ENCODE peak calls at places on chromosomes 12 and 14, in four cellular contexts. Q is breast epithelium, X is stomach, G is A549. C is an unnamed sample. For H3K4me1, the result is how much of the 10 kb centered on the place peaks cover.

GRCh38 chr12:101097829-101098580 is 112.0 kb downstream of the SLC5A8 start:
- DNase-seq in Q (no peak), X (no peak), G (no peak), C (no peak)

GRCh38 chr12:25249951-25250738 is 584 bp downstream of the KRAS start:
- DNase-seq in Q (peak), X (peak), G (peak), C (peak)

GRCh38 chr14:96735509-96735908 is 61.7 kb upstream of the VRK1 start:
- DNase-seq in Q (no peak), X (no peak), G (no peak), C (no peak)

GRCh38 chr12:14308516-14308915 is 57.0 kb upstream of the ATF7IP start:
- DNase-seq in Q (no peak), X (no peak), G (no peak), C (no peak)

GRCh38 chr12:117875652-117876491 is 92.9 kb downstream of the KSR2 start:
- DNase-seq in Q (no peak), X (no peak), G (no peak), C (no peak)

GRCh38 chr14:24113801-24114535 is 609 bp upstream of the DCAF11 start:
- DNase-seq in Q (peak), X (peak), G (peak), C (peak)

GRCh38 chr12:110917467-110917866 is 2.9 kb downstream of the MYL2 start:
- DNase-seq in Q (no peak), X (no peak), G (peak), C (no peak)

GRCh38 chr12:131088701-131089525 is 135.2 kb downstream of the ADGRD1 start:
- DNase-seq in Q (no peak), X (peak), G (no peak), C (no peak)

GRCh38 chr12:54579696-54580333 is 8.6 kb downstream of the PPP1R1A start:
- DNase-seq in Q (peak), X (peak), G (peak), C (peak)

GRCh38 chr12:28795306-28795705 is 353.8 kb upstream of the FAR2 start:
- DNase-seq in Q (no peak), X (no peak), G (no peak), C (no peak)

GRCh38 chr12:125683748-125684381 is 618.6 kb downstream of the AACS start:
- DNase-seq in Q (no peak), X (peak), G (no peak), C (peak)

GRCh38 chr12:42477931-42478330 is 111.6 kb downstream of the PRICKLE1 start:
- DNase-seq in Q (no peak), X (no peak), G (no peak), C (no peak)

GRCh38 chr14:90088160-90088559 is 26.4 kb downstream of the KCNK13 start:
- DNase-seq in Q (no peak), X (no peak), G (no peak), C (no peak)

GRCh38 chr12:45879363-45879895 is 110.9 kb downstream of the SCAF11 start:
- DNase-seq in Q (no peak), X (no peak), G (no peak), C (no peak)

GRCh38 chr12:58268080-58268479 is 326.7 kb downstream of the ATP23 start:
- DNase-seq in Q (no peak), X (no peak), G (no peak), C (no peak)

GRCh38 chr12:124916370-124917134 is 2.1 kb upstream of the UBC start:
- DNase-seq in Q (peak), X (peak), G (no peak), C (peak)

GRCh38 chr14:51682411-51682810 is 30.7 kb downstream of the FRMD6 start:
- DNase-seq in Q (no peak), X (no peak), G (no peak), C (no peak)

GRCh38 chr14:85519661-85520305 is 10.2 kb upstream of the FLRT2 start:
- DNase-seq in Q (no peak), X (no peak), G (no peak), C (no peak)

GRCh38 chr12:106369624-106370346 is 12.2 kb downstream of the POLR3B start:
- DNase-seq in Q (no peak), X (no peak), G (no peak), C (no peak)

GRCh38 chr12:67362526-67362925 is 93.4 kb downstream of the CAND1 start:
- DNase-seq in Q (no peak), X (no peak), G (no peak), C (no peak)

GRCh38 chr14:31429791-31430190 is 9.4 kb upstream of the HEATR5A start:
- DNase-seq in Q (no peak), X (no peak), G (no peak), C (no peak)

GRCh38 chr12:102643871-102644551 is 163.6 kb upstream of the IGF1 start:
- DNase-seq in Q (no peak), X (no peak), G (no peak), C (peak)

GRCh38 chr12:56160160-56160763 is 2.1 kb downstream of the MYL6 start:
- DNase-seq in Q (no peak), X (no peak), G (no peak), C (no peak)

GRCh38 chr14:96424104-96424989 is 32.4 kb downstream of the AK7 start:
- DNase-seq in Q (no peak), X (peak), G (peak), C (peak)

GRCh38 chr12:3138896-3139590 is 61.9 kb downstream of the TSPAN9 start:
- DNase-seq in Q (no peak), X (no peak), G (no peak), C (no peak)

GRCh38 chr12:43551271-43551970 is 582 bp downstream of the ADAMTS20 start:
- DNase-seq in Q (no peak), X (no peak), G (no peak), C (no peak)

GRCh38 chr14:90551733-90552464 is 155.1 kb downstream of the CALM1 start:
- DNase-seq in Q (no peak), X (peak), G (no peak), C (no peak)

GRCh38 chr14:55240526-55241178 is 30.6 kb upstream of the FBXO34 start:
- DNase-seq in Q (no peak), X (no peak), G (no peak), C (no peak)

GRCh38 chr12:80625901-80626300 is 81.5 kb upstream of the MYF6 start:
- DNase-seq in Q (no peak), X (no peak), G (no peak), C (no peak)

GRCh38 chr12:102427542-102427923 is 52.8 kb downstream of the IGF1 start:
- DNase-seq in Q (no peak), X (no peak), G (no peak), C (peak)

GRCh38 chr12:49008943-49009342 is 9.6 kb downstream of the PRKAG1 start:
- DNase-seq in Q (no peak), X (no peak), G (no peak), C (no peak)

GRCh38 chr12:125239563-125239962 is 174.3 kb downstream of the AACS start:
- DNase-seq in Q (no peak), X (no peak), G (no peak), C (no peak)

GRCh38 chr14:92624764-92625163 is 111.2 kb downstream of the RIN3 start:
- DNase-seq in Q (no peak), X (no peak), G (no peak), C (no peak)

DNA sequence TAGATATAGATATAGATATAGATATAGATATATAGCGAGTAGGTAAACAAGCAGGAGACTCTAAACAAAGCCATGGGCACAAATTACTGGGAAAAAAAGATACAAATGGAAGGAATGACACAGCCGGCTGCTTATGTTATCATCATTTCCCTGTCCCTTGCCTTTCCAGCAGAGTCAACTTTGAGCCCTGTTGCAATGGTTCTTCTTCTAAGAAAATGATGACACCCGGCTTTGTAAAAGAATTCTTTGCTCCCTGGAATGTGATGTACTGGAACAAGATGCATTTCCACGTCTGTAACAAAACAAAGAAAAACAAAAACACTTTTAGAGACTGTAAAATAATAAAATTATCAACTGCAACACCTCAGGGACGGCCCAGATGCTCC is 1121.4 kb upstream of the TMEM132C start:
- DNase-seq in Q (no peak), X (no peak), G (no peak), C (no peak)
- H3K27ac ChIP-seq in Q (peak), X (no peak), G (peak), C (no peak)

DNA sequence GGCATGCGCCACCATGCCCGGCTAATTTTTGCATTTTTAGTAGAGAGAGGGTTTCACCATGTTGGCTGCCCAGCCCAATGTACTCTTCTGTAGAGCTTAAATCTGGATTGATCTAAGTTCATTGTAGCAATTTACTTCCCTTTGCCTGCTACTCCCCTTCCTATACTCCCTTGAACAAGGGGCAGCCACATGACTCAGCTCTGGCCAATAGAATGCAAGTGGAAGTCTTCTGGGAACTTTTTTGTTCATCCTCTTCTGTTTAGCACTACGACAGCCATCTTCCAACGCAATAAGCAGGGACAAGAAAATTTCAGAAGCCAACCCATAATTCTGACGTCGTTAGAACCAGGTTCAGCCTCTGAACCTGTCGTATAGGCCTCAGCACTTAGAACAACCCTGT is 6.4 kb upstream of the RAD52 start:
- DNase-seq in Q (no peak), X (no peak), G (no peak), C (no peak)
- TF ChIP-seq POLR2A in Q (no peak), X (no peak), G (no peak), C (no peak)

GRCh38 chr14:64704743-64705405 is 650 bp downstream of the PLEKHG3 start:
- DNase-seq in Q (peak), X (peak), G (no peak), C (peak)
- H3K4me1 ChIP-seq in Q (under half), X (half or more), G (half or more), C (under half)

DNA sequence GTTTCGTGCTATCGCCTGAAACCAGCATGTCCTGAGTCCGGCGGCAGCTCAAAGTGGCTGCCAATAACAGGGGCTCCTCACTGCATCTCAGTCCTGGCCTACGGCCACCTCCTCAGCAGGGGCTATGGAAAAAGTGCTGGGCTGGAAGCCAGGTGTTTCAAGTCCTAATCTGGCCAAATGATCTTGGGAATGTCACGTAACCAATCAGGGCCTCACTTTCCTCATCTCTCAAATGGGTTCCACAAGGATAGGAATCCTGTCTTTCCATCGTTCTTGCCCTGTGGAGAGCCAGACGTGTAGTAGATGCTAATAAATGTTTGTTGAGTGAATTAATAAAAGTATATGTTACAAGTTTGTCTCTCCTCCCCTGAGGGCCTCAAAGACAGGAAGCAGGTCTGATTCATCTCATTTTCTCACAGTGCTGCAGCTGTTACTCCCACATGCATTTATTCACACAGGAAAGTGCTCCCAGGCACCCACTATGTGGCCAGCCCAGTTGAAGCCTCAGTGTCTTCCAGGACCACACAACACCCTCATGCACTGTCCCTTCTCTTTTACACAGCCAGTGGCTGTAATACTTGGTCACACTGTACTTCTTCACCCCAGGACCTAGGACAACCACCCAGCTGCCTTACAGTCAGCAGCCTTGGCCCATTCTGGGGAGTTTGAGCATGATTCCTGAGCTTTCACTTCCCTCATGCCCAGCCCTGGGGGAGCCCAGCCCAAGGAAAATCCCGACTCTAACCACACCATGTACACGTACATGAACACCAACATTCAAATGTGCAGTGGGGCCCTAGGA is 5.0 kb downstream of the CMKLR1 start:
- DNase-seq in Q (no peak), X (no peak), G (no peak), C (no peak)
- H3K27ac ChIP-seq in Q (no peak), X (peak), G (no peak), C (no peak)

GRCh38 chr12:128318946-128319345 is 52.0 kb downstream of the TMEM132C start:
- DNase-seq in Q (no peak), X (no peak), G (no peak), C (no peak)

GRCh38 chr12:128314611-128315010 is 47.6 kb downstream of the TMEM132C start:
- DNase-seq in Q (no peak), X (no peak), G (no peak), C (no peak)

GRCh38 chr12:128316981-128317526 is 50.1 kb downstream of the TMEM132C start:
- DNase-seq in Q (no peak), X (no peak), G (no peak), C (no peak)

GRCh38 chr12:128316078-128316477 is 49.1 kb downstream of the TMEM132C start:
- DNase-seq in Q (no peak), X (no peak), G (no peak), C (no peak)
- TF ChIP-seq POLR2A in Q (no peak), X (no peak), G (no peak), C (no peak)

GRCh38 chr14:104752338-104752734 is 611 bp upstream of the SIVA1 start:
- DNase-seq in Q (no peak), X (no peak), G (peak), C (no peak)

GRCh38 chr14:104751539-104752337 is 1.2 kb upstream of the SIVA1 start:
- DNase-seq in Q (no peak), X (no peak), G (no peak), C (no peak)

GRCh38 chr14:104754213-104754851 is 1.4 kb downstream of the SIVA1 start:
- DNase-seq in Q (no peak), X (no peak), G (no peak), C (no peak)

GRCh38 chr14:104753528-104754212 is 723 bp downstream of the SIVA1 start:
- DNase-seq in Q (no peak), X (no peak), G (no peak), C (no peak)

GRCh38 chr14:104752735-104753527 is at the start of gene SIVA1:
- DNase-seq in Q (peak), X (peak), G (peak), C (peak)
- H3K4me1 ChIP-seq in Q (under half), X (half or more), G (under half), C (half or more)

GRCh38 chr12:92136883-92137582 is 8.6 kb downstream of the BTG1 start:
- DNase-seq in Q (no peak), X (no peak), G (peak), C (no peak)

GRCh38 chr12:92136021-92136735 is 9.5 kb downstream of the BTG1 start:
- DNase-seq in Q (no peak), X (no peak), G (no peak), C (no peak)

GRCh38 chr12:92138626-92139025 is 7.0 kb downstream of the BTG1 start:
- DNase-seq in Q (no peak), X (no peak), G (no peak), C (no peak)

GRCh38 chr12:92139634-92140555 is 5.8 kb downstream of the BTG1 start:
- DNase-seq in Q (no peak), X (no peak), G (no peak), C (no peak)

GRCh38 chr12:92138144-92138543 is 7.5 kb downstream of the BTG1 start:
- DNase-seq in Q (no peak), X (no peak), G (no peak), C (no peak)
- H3K27ac ChIP-seq in Q (peak), X (peak), G (peak), C (no peak)

C was measured in right lobe of liver.